ENCODE peak calls at places on chromosomes 3 and 15, in six cellular contexts. V is lung; H is AG04450; Y is neuronal stem cell; G is BJ; D is CD8-positive, alpha-beta memory T cell. T is an unnamed sample. For H3K27me3, the result is how much of the 10 kb centered on the place peaks cover.

GRCh38 chr15:58864602-58865419 is 68.7 kb downstream of the SLTM start:
- DNase-seq in V (peak), H (no peak), Y (no peak), G (no peak), D (no peak), T (peak)

GRCh38 chr3:4953119-4953518 is 26.1 kb upstream of the BHLHE40 start:
- DNase-seq in V (no peak), H (no peak), Y (no peak), G (no peak), D (no peak), T (no peak)

GRCh38 chr3:132038198-132038825 is 3.5 kb upstream of the CPNE4 start:
- DNase-seq in V (no peak), H (no peak), Y (no peak), G (no peak), D (no peak), T (peak)

GRCh38 chr3:144843099-144843498 is 871.5 kb downstream of the DIPK2A start:
- DNase-seq in V (no peak), H (no peak), Y (no peak), G (no peak), D (no peak), T (no peak)

GRCh38 chr3:179100652-179101051 is 29.0 kb upstream of the ZMAT3 start:
- DNase-seq in V (no peak), H (no peak), Y (no peak), G (no peak), D (no peak), T (no peak)

GRCh38 chr15:60763668-60764067 is 284.7 kb upstream of the ICE2 start:
- DNase-seq in V (no peak), H (no peak), Y (no peak), G (no peak), D (no peak), T (no peak)

GRCh38 chr3:67335813-67336212 is 318.6 kb downstream of the SUCLG2 start:
- DNase-seq in V (no peak), H (no peak), Y (no peak), G (no peak), D (no peak), T (no peak)

GRCh38 chr15:39828374-39828931 is 45.8 kb upstream of the FSIP1 start:
- DNase-seq in V (no peak), H (no peak), Y (no peak), G (no peak), D (no peak), T (no peak)

GRCh38 chr15:47349179-47349578 is 368.1 kb upstream of the SEMA6D start:
- DNase-seq in V (no peak), H (no peak), Y (no peak), G (no peak), D (no peak), T (no peak)

GRCh38 chr15:73902121-73903020 is 23.9 kb upstream of the LOXL1 start:
- DNase-seq in V (no peak), H (no peak), Y (no peak), G (no peak), D (no peak), T (no peak)

GRCh38 chr3:18558526-18558925 is 133.4 kb upstream of the SATB1 start:
- DNase-seq in V (no peak), H (no peak), Y (no peak), G (no peak), D (no peak), T (no peak)

GRCh38 chr15:91022075-91022831 is at the start of gene VPS33B:
- DNase-seq in V (peak), H (peak), Y (peak), G (peak), D (peak), T (peak)

GRCh38 chr15:100852630-100853029 is 27.0 kb upstream of the ALDH1A3 start:
- DNase-seq in V (no peak), H (no peak), Y (no peak), G (no peak), D (no peak), T (no peak)

GRCh38 chr3:38722760-38723568 is 73.5 kb upstream of the SCN5A start:
- DNase-seq in V (no peak), H (peak), Y (no peak), G (peak), D (no peak), T (no peak)

GRCh38 chr3:129441782-129442181 is 1.8 kb downstream of the IFT122 start:
- DNase-seq in V (no peak), H (no peak), Y (no peak), G (peak), D (no peak), T (peak)

GRCh38 chr3:139302084-139302800 is 41.6 kb upstream of the MRPS22 start:
- DNase-seq in V (no peak), H (peak), Y (no peak), G (peak), D (no peak), T (no peak)

GRCh38 chr15:95551580-95551979 is 778.9 kb upstream of the NR2F2 start:
- DNase-seq in V (no peak), H (no peak), Y (no peak), G (no peak), D (no peak), T (no peak)

GRCh38 chr3:34005886-34006285 is 207.5 kb downstream of the PDCD6IP start:
- DNase-seq in V (no peak), H (peak), Y (no peak), G (no peak), D (no peak), T (no peak)

GRCh38 chr3:41202075-41202833 is 2.9 kb downstream of the CTNNB1 start:
- DNase-seq in V (no peak), H (no peak), Y (no peak), G (no peak), D (no peak), T (no peak)

GRCh38 chr3:52495777-52496602 is 852 bp downstream of the STAB1 start:
- DNase-seq in V (peak), H (no peak), Y (no peak), G (no peak), D (no peak), T (no peak)
- H3K4me3 ChIP-seq in V (peak), H (no peak), Y (no peak), G (no peak), D (no peak), T (no peak)

DNA sequence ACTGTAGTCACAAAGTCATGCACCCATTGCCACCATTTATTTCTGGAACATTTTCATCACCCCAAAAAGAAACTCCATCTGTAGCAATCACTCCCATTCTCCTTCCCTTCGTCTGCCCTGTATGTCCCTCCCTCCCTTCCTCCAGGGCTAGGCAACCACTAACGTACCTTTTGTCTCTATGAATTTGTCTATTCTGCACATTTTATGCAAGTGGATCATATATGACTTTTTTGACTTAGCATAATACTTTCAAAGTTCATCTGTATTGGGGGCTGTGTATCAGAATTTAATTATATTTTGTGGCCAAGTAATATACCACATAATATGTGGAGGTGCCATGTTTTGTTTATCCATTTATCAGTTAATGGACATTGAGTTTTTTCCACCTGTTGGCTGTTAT is 201.6 kb downstream of the FEZF2 start:
- DNase-seq in V (no peak), H (no peak), Y (no peak), G (no peak), D (no peak), T (no peak)
- H3K27me3 ChIP-seq in V (under half), H (under half), Y (under half), G (under half), D (under half), T (under half)

DNA sequence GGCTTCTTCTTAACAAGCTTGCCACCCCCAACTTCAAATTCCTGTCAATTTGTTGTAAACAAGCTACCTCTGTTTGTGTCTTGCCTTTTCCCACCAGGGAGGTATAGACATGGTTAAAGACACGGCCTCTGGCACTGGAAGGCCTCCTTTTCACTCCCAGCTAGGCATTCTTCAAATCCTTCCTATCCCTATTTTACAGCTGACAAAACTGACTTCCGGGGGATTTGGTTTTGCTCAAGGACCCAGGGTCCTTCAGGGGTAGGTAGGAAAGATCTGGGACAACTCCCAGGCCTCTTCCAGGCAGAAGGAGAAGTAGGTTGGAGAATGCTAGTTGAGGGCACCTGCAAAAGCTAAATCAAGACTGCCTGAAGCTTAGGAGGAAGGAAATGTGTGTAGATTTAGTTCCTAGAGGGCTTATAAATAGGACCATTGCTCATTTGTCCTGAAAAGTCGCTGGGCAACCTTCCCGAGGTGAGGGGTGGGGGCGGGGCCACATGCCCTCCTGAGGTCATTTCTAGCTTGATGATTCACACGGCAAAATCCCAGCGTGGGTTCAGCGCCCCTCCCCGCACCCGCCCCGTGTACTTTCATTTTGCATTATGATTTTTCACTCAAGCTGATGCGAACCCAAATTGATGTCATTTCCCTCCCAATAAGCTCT is 365.5 kb downstream of the SHQ1 start:
- DNase-seq in V (peak), H (peak), Y (no peak), G (no peak), D (peak), T (peak)
- H3K4me3 ChIP-seq in V (no peak), H (peak), Y (no peak), G (no peak), D (peak), T (no peak)

DNA sequence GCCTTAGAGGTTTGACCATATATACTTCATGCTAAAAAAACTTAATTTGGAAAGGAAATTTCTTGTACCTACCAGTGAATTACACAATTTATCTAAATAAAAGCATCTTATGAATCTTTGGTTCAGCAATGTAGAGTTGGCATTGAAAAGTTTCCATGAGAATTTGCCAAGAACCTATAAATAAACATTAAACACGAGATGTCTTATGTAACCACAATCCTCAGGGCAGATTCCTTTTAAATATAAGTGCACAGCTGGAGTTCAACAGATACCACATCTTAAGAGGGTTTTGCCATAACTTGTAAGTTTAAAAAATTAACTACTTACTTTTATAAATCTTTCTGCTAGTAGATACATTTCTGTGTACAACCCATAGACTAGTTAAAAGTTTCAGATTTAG is 499.3 kb upstream of the ARRDC4 start:
- DNase-seq in V (no peak), H (no peak), Y (no peak), G (no peak), D (no peak), T (no peak)
- H3K27me3 ChIP-seq in V (under half), H (under half), Y (under half), G (under half), D (under half), T (under half)

GRCh38 chr15:89498574-89498906 is 2.2 kb upstream of the RHCG start:
- DNase-seq in V (no peak), H (no peak), Y (no peak), G (no peak), D (no peak), T (no peak)

GRCh38 chr15:89495638-89496145 is 691 bp downstream of the RHCG start:
- DNase-seq in V (no peak), H (no peak), Y (no peak), G (no peak), D (no peak), T (no peak)

GRCh38 chr15:89494006-89494405 is 2.4 kb downstream of the RHCG start:
- DNase-seq in V (no peak), H (no peak), Y (no peak), G (no peak), D (no peak), T (no peak)

GRCh38 chr15:89494941-89495637 is 1.3 kb downstream of the RHCG start:
- DNase-seq in V (no peak), H (no peak), Y (peak), G (no peak), D (no peak), T (peak)

GRCh38 chr15:89496155-89497098 is at the start of gene RHCG:
- DNase-seq in V (no peak), H (no peak), Y (peak), G (no peak), D (no peak), T (peak)
- H3K4me3 ChIP-seq in V (no peak), H (peak), Y (peak), G (no peak), D (no peak), T (peak)

GRCh38 chr3:147378186-147378503 is 28.2 kb downstream of the ZIC4 start:
- DNase-seq in V (no peak), H (no peak), Y (no peak), G (no peak), D (no peak), T (no peak)
- H3K27me3 ChIP-seq in V (under half), H (half or more), Y (half or more), G (under half), D (under half), T (half or more)

GRCh38 chr3:120680193-120680894 is 1.7 kb downstream of the HGD start:
- DNase-seq in V (no peak), H (no peak), Y (no peak), G (no peak), D (no peak), T (no peak)
- H3K4me3 ChIP-seq in V (no peak), H (no peak), Y (no peak), G (no peak), D (no peak), T (no peak)